ENCODE peak calls at places on chromosomes 13 and 19, in seven cellular contexts. N is tibial artery, G is HAP-1, Y is cardiac muscle cell, H is heart left ventricle, M is H1, J is uterus. X is an unnamed sample.

GRCh38 chr13:25762795-25763377 is 288.9 kb downstream of the SHISA2 start:
- DNase-seq in M (no peak), G (no peak), H (no peak), N (no peak), Y (no peak), J (no peak), X (no peak)

GRCh38 chr13:20825476-20825875 is 51.7 kb upstream of the EEF1AKMT1 start:
- DNase-seq in H (no peak), G (no peak), Y (no peak), J (no peak), N (no peak), M (no peak), X (no peak)

GRCh38 chr13:84137292-84137691 is 255.0 kb upstream of the SLITRK1 start:
- DNase-seq in J (no peak), G (no peak), H (no peak), M (no peak), N (no peak), Y (no peak), X (no peak)

GRCh38 chr13:30364876-30365275 is 57.4 kb upstream of the UBE2L5 start:
- DNase-seq in H (no peak), N (no peak), M (no peak), Y (no peak), J (no peak), G (no peak), X (no peak)

GRCh38 chr13:113815151-113816058 is 48.5 kb downstream of the GAS6 start:
- DNase-seq in M (no peak), Y (no peak), J (no peak), H (no peak), G (peak; percentile 46), N (no peak), X (peak; percentile 34)

GRCh38 chr13:24159362-24159761 is 1.2 kb upstream of the SPATA13 start:
- DNase-seq in J (no peak), G (no peak), M (no peak), Y (no peak), H (no peak), N (no peak), X (no peak)

GRCh38 chr13:112980441-112980840 is 11.4 kb downstream of the MCF2L start:
- DNase-seq in G (no peak), H (no peak), N (no peak), Y (no peak), J (no peak), M (peak; percentile 46), X (no peak)

GRCh38 chr19:33780746-33781145 is 15.9 kb upstream of the KCTD15 start:
- DNase-seq in Y (no peak), H (no peak), J (no peak), M (no peak), N (no peak), G (no peak), X (no peak)

GRCh38 chr19:45553464-45553863 is 31.1 kb downstream of the OPA3 start:
- DNase-seq in H (peak; percentile 9), M (peak; percentile 67), N (no peak), G (no peak), J (no peak), Y (peak; percentile 44), X (no peak)

GRCh38 chr19:33486936-33487793 is 34.4 kb downstream of the PEPD start:
- DNase-seq in H (no peak), Y (peak; percentile 62), N (no peak), G (no peak), M (no peak), J (no peak), X (no peak)

GRCh38 chr13:34201050-34201913 is 383.3 kb downstream of the RFC3 start:
- DNase-seq in H (no peak), Y (no peak), J (no peak), M (no peak), N (no peak), G (no peak), X (peak; percentile 15)

GRCh38 chr13:72853000-72853399 is 71.1 kb downstream of the PIBF1 start:
- DNase-seq in M (no peak), J (no peak), Y (no peak), H (no peak), G (no peak), N (no peak), X (no peak)

GRCh38 chr13:76296751-76297150 is 589.5 kb downstream of the KCTD12 start:
- DNase-seq in H (no peak), G (no peak), M (no peak), N (no peak), J (no peak), Y (no peak), X (no peak)

GRCh38 chr19:13004273-13004672 is 9.0 kb downstream of the NFIX start:
- DNase-seq in N (no peak), J (no peak), Y (no peak), H (no peak), G (no peak), M (no peak), X (no peak)
- H3K4me1 ChIP-seq in N (peaks cover 98% of the 10 kb centered on the region), J (peaks cover 8% of the 10 kb centered on the region), Y (no peaks in the 10 kb centered on the region), H (peaks cover 30% of the 10 kb centered on the region), G (no peaks in the 10 kb centered on the region), M (no peaks in the 10 kb centered on the region), X (peaks cover 66% of the 10 kb centered on the region)

DNA sequence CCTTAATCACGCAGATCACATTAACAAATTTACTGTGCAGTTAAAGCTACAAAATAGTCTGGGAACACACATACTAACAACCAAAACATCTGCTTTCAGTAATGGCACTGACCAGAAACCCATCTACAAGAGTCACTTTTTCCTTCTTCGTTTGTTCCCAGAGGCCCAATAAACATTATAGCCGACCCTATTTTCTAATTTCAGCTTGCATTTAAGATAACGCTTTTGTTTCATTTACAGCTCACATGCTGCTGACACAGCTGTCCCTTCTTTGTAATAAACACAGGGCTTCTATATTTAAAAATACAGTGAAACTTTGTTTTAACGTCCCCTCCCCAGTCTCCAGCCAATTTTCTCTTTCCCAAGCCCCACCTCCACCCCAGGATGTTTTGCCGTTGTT is 1.8 kb upstream of the WBP4 start:
- DNase-seq in J (no peak), G (no peak), N (no peak), M (no peak), Y (no peak), H (no peak), X (no peak)
- H3K4me1 ChIP-seq in J (peaks cover 21% of the 10 kb centered on the region), G (peaks cover 24% of the 10 kb centered on the region), N (peaks cover 56% of the 10 kb centered on the region), M (peaks cover 3% of the 10 kb centered on the region), Y (peaks cover 20% of the 10 kb centered on the region), H (peaks cover 31% of the 10 kb centered on the region), X (peaks cover 60% of the 10 kb centered on the region)

DNA sequence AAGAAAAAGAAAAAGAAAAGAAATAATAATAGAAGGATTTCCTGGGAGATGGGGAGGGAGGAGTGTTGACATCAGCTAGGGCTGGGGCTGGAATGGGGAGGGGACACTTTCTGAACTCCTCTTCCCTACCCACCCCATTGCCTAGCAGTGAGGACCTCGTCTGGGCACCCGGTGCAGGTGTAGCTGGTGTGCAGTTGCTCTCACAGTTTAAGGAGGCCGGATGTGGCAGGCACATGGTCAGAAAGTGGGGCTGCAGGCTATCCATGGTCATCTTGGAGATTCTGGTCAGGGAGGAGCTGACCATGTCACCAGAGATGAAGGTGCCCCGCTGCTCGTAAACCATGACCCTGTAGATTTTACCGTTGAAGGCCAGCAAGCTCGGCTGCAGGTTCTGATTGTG is 8.5 kb upstream of the TUBB4A start:
- DNase-seq in M (no peak), J (no peak), Y (no peak), N (no peak), G (no peak), H (no peak), X (no peak)
- H3K4me1 ChIP-seq in M (no peaks in the 10 kb centered on the region), J (no peaks in the 10 kb centered on the region), Y (no peaks in the 10 kb centered on the region), N (no peaks in the 10 kb centered on the region), G (no peaks in the 10 kb centered on the region), H (no peaks in the 10 kb centered on the region), X (no peaks in the 10 kb centered on the region)

DNA sequence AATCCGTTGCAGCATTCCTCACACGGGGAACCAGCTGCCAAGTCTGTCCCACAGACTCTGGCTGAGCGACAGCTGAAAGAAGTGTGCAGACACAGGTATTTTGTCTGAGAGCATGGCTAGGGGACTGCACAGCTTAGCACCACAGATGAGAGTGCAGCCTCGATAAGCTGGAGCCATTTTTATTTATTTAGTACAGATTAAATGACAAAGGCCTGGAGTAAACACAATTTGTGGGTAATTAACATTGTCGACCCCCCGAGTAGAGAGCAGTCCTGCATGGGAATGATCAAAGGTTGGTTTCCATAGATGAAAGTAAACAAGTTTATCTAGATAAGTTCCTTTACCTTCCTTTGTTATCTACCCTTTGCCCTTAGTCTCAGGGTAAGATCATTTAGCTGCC is 836.2 kb downstream of the DACH1 start:
- DNase-seq in J (no peak), Y (no peak), H (no peak), M (no peak), G (no peak), N (no peak), X (no peak)
- H3K4me1 ChIP-seq in J (no peaks in the 10 kb centered on the region), Y (no peaks in the 10 kb centered on the region), H (no peaks in the 10 kb centered on the region), M (no peaks in the 10 kb centered on the region), G (no peaks in the 10 kb centered on the region), N (no peaks in the 10 kb centered on the region), X (no peaks in the 10 kb centered on the region)

DNA sequence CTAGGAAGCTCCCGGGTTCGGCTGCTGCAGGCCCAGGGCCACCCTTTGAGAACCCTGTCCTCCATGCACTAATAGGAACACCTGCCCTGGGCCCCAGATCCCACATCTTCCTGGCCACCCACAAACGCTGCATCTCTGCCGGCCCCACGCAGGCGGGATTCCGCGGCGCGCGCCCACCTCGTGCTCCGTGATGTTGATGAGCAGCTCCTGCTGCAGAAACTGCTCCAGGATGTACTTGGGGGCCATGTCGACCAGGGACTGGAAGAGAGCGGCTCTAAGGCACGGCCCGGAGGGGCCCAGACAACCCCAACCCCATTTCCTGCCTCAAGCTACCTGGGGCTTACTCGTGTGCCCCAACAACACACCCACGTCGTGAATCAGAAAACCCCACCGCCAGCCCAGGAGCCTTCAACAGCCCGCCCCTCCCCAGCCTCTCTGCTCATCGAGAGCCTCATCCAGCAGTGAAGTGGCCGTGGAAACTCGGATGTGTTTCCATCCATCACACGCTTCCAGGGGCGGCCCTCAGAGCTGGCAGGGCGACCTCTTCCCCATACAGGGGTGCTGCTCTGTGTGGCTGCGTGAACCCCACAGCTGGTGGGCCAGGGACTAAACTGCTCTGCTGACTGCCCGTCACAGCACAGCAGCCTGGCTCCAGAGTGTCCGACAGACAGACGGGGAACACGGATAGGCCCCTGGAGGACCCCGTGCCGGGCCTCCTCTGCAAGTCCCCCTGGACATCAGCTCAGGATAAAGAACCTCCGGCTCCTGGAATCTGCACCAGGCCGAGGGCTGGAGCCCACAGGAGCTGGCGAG is 4.2 kb downstream of the POLR2E start:
- DNase-seq in H (no peak), N (no peak), J (no peak), Y (no peak), M (no peak), G (no peak), X (no peak)
- H3K4me1 ChIP-seq in H (peaks cover 13% of the 10 kb centered on the region), N (peaks cover 33% of the 10 kb centered on the region), J (peaks cover 3% of the 10 kb centered on the region), Y (peaks cover 6% of the 10 kb centered on the region), M (peaks cover 5% of the 10 kb centered on the region), G (peaks cover 9% of the 10 kb centered on the region), X (peaks cover 21% of the 10 kb centered on the region)

DNA sequence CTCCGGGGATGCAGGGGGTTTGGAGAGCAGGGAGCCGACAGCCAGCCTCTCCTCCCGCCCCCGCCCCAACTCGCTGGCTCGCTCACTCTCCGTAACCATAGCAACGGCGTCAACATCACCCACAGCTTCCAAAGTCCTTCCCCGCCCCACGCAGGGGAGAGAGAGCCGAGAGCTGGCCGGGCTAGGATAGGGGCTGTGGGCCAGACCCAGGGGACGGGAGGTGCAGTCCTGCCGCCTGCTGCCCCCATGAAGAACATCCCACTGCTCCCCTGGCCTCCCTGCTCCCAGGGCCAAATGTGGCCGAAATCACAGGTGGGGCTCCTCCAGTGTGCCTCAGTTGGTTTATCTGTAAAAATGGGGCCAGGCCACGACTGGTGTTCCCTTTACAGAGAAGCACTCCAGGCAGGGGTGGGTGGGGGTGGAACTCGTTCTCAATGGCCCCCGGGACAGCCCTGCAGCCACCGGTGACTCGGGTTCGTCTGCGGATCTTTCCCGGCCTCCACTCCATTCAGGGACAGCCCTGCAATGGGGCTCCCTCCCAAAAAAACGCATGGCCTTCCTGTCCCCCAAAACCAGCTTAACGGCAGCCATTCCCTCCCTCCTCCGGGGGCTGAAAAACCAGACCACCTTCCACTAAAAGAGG is 3.1 kb downstream of the KLF16 start:
- DNase-seq in J (peak; percentile 74), H (peak; percentile 68), Y (peak; percentile 67), N (no peak), M (peak; percentile 61), G (peak; percentile 91), X (no peak)
- H3K4me1 ChIP-seq in J (no peaks in the 10 kb centered on the region), H (peaks cover 55% of the 10 kb centered on the region), Y (peaks cover 36% of the 10 kb centered on the region), N (peaks cover 72% of the 10 kb centered on the region), M (peaks cover 37% of the 10 kb centered on the region), G (peaks cover 41% of the 10 kb centered on the region), X (peaks cover 30% of the 10 kb centered on the region)